ENCODE peak calls at places on chromosomes 6 and 20, in five cellular contexts. P is brain microvascular endothelial cell, L is psoas muscle, X is pancreas, T is AG04450. U is an unnamed sample.

GRCh38 chr6:145688493-145688905 is 46.8 kb downstream of the EPM2A start:
- DNase-seq in X (no peak), P (no peak), L (no peak), T (peak; percentile 38), U (no peak)

GRCh38 chr6:124679392-124679791 is 282.8 kb upstream of the RNF217 start:
- DNase-seq in X (no peak), T (no peak), P (no peak), L (no peak), U (no peak)

GRCh38 chr6:1231941-1232340 is 80.0 kb upstream of the FOXQ1 start:
- DNase-seq in P (no peak), T (no peak), L (no peak), X (no peak), U (no peak)

GRCh38 chr6:119575721-119576120 is 226.2 kb upstream of the MAN1A1 start:
- DNase-seq in L (no peak), P (peak; percentile 16), T (no peak), X (no peak), U (no peak)

GRCh38 chr20:53950031-53950430 is 120.4 kb downstream of the BCAS1 start:
- DNase-seq in T (no peak), P (no peak), L (no peak), X (no peak), U (no peak)

GRCh38 chr20:36391456-36391855 is 85.3 kb downstream of the DLGAP4 start:
- DNase-seq in P (peak; percentile 18), X (no peak), L (no peak), T (no peak), U (no peak)

GRCh38 chr20:31870703-31871601 is 518 bp downstream of the TTLL9 start:
- DNase-seq in L (no peak), X (no peak), T (no peak), P (no peak), U (peak; percentile 11)

GRCh38 chr6:135094403-135094821 is 39.8 kb upstream of the HBS1L start:
- DNase-seq in P (no peak), T (no peak), L (no peak), X (no peak), U (no peak)

GRCh38 chr6:170424634-170425126 is 118.1 kb downstream of the FAM120B start:
- DNase-seq in T (no peak), L (no peak), P (no peak), X (no peak), U (no peak)

GRCh38 chr20:48583171-48583570 is 244.6 kb downstream of the PREX1 start:
- DNase-seq in X (no peak), L (no peak), T (no peak), P (no peak), U (no peak)

GRCh38 chr6:16969699-16970695 is 131.9 kb upstream of the STMND1 start:
- DNase-seq in P (no peak), T (no peak), L (no peak), X (no peak), U (no peak)

GRCh38 chr6:133799043-133799442 is 89.9 kb upstream of the TCF21 start:
- DNase-seq in X (no peak), P (no peak), L (no peak), T (no peak), U (no peak)

GRCh38 chr6:168133186-168133585 is 54.2 kb upstream of the FRMD1 start:
- DNase-seq in P (peak; percentile 71), T (no peak), L (peak; percentile 50), X (no peak), U (no peak)

GRCh38 chr6:142913511-142914047 is 31.4 kb downstream of the HIVEP2 start:
- DNase-seq in X (no peak), T (no peak), P (no peak), L (no peak), U (no peak)

GRCh38 chr6:148795563-148795962 is 48.7 kb downstream of the UST start:
- DNase-seq in T (no peak), P (no peak), X (no peak), L (no peak), U (no peak)

GRCh38 chr20:3788685-3789155 is 2.2 kb upstream of the CENPB start:
- DNase-seq in T (no peak), P (no peak), X (no peak), L (no peak), U (no peak)

GRCh38 chr6:12580296-12580695 is 136.3 kb upstream of the PHACTR1 start:
- DNase-seq in P (no peak), X (no peak), L (no peak), T (no peak), U (no peak)

GRCh38 chr6:100482698-100483097 is 18.0 kb upstream of the SIM1 start:
- DNase-seq in X (no peak), P (no peak), T (no peak), L (no peak), U (no peak)

GRCh38 chr6:144063246-144063743 is 32.1 kb downstream of the SF3B5 start:
- DNase-seq in P (no peak), T (no peak), X (peak; percentile 20), L (no peak), U (no peak)

GRCh38 chr6:26249959-26250805 is 114.8 kb upstream of the BTN3A2 start:
- DNase-seq in L (no peak), X (peak; percentile 26), P (peak; percentile 64), T (no peak), U (peak; percentile 63)

GRCh38 chr20:24045621-24046020 is 57.0 kb upstream of the GGTLC1 start:
- DNase-seq in T (no peak), P (no peak), L (no peak), X (no peak), U (no peak)

GRCh38 chr20:2871555-2872303 is 1.6 kb upstream of the PTPRA start:
- DNase-seq in X (no peak), T (no peak), P (no peak), L (no peak), U (no peak)

GRCh38 chr6:89034586-89035251 is 45.8 kb upstream of the PNRC1 start:
- DNase-seq in X (no peak), T (no peak), L (no peak), P (no peak), U (no peak)

GRCh38 chr6:39891976-39892375 is 42.3 kb downstream of the MOCS1 start:
- DNase-seq in P (no peak), L (no peak), T (no peak), X (no peak), U (no peak)

GRCh38 chr6:39889229-39889628 is 45.0 kb downstream of the MOCS1 start:
- DNase-seq in P (no peak), L (no peak), T (no peak), X (no peak), U (no peak)

GRCh38 chr6:39891353-39891752 is 42.9 kb downstream of the MOCS1 start:
- DNase-seq in T (no peak), P (no peak), L (no peak), X (no peak), U (no peak)

GRCh38 chr6:39893286-39893685 is 41.0 kb downstream of the MOCS1 start:
- DNase-seq in X (no peak), P (no peak), T (no peak), L (no peak), U (no peak)

DNA sequence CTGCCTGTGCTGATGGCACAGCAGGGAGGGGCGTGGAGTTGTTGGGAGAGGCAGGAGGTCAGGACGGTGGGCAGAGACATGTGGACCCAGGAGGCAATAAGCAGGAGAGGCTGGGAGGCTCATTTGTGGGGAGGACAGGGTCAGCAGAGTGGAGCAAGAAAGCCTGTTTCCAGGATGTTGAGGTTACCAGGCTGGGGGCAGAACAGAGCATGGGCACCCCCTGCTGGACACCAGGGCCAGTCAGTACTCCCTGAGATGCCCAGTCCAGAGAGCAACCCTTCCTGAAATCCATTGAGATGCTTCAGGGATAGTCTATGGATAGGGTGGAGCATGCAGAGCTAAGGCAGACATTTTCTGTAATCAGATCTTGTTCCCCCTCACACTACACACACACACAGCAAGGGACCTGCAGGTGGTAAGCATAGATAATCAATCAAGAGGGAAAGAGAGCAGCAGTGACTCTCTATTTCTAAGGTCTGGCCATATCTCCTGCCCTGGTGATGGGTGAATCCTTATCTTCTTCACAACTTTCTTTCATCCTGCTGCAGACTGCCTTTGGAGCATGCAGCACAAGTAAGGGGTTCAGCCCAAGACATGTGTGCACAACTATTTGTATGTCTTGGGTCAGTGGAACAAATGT is 41.7 kb downstream of the MOCS1 start:
- DNase-seq in X (peak; percentile 66), T (peak; percentile 36), L (peak; percentile 67), P (peak; percentile 74), U (peak; percentile 73)
- TF ChIP-seq CTCF in X (peak; percentile 66), T (peak; percentile 93), L (peak; percentile 71), P (peak; percentile 94), U (peak; percentile 63)

GRCh38 chr6:77467038-77467437 is 3.7 kb upstream of the HTR1B start:
- DNase-seq in T (no peak), P (no peak), X (no peak), L (no peak), U (peak; percentile 15)

GRCh38 chr6:77463881-77464867 is 883 bp upstream of the HTR1B start:
- DNase-seq in X (no peak), T (no peak), L (peak; percentile 6), P (no peak), U (peak; percentile 75)

GRCh38 chr6:77466055-77467028 is 3.1 kb upstream of the HTR1B start:
- DNase-seq in X (peak; percentile 61), P (peak; percentile 81), T (peak; percentile 51), L (peak; percentile 13), U (peak; percentile 78)

GRCh38 chr6:77470983-77471382 is 7.7 kb upstream of the HTR1B start:
- DNase-seq in L (no peak), P (peak; percentile 73), X (no peak), T (no peak), U (no peak)

DNA sequence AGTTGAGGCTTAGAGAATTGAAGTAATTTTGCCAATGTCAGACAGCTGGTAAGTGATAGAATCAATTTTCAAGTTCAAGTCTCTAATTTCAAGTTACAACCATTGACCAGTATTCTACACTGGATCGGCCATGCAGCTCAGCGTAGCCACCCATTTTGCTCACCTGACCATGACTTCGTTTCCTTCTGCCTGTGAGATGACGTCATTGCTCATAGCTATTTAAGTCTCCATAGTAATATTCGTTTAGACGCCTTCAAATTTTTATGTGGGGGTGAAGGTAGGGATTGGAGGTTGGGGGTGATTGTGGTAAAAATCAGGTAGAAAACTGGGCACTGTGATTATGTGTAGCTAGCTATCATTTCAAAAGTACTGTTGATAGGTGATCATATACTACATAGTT is 5.6 kb upstream of the HTR1B start:
- DNase-seq in T (no peak), L (no peak), X (no peak), P (no peak), U (no peak)
- TF ChIP-seq CTCF in T (no peak), L (no peak), X (no peak), P (no peak), U (no peak)

GRCh38 chr20:34709836-34710567 is 5.9 kb downstream of the TP53INP2 start:
- DNase-seq in T (no peak), X (peak; percentile 77), L (peak; percentile 84), P (peak; percentile 45), U (peak; percentile 58)
- TF ChIP-seq CTCF in T (peak; percentile 36), X (no peak), L (no peak), P (peak; percentile 40), U (no peak)

GRCh38 chr6:139881251-139881650 is 506.8 kb upstream of the CITED2 start:
- DNase-seq in T (no peak), L (no peak), P (no peak), X (no peak), U (peak; percentile 50)

GRCh38 chr6:139882977-139883728 is 508.7 kb upstream of the CITED2 start:
- DNase-seq in X (no peak), L (no peak), P (peak; percentile 38), T (no peak), U (no peak)

GRCh38 chr6:139882234-139882633 is 507.8 kb upstream of the CITED2 start:
- DNase-seq in L (no peak), X (no peak), P (peak; percentile 63), T (no peak), U (peak; percentile 27)

GRCh38 chr6:139879823-139880356 is 505.4 kb upstream of the CITED2 start:
- DNase-seq in L (no peak), T (no peak), X (no peak), P (no peak), U (no peak)

GRCh38 chr6:139881728-139882211 is 507.3 kb upstream of the CITED2 start:
- DNase-seq in L (no peak), P (peak; percentile 43), T (no peak), X (no peak), U (peak; percentile 23)
- TF ChIP-seq CTCF in L (peak; percentile 64), P (peak; percentile 68), T (peak; percentile 50), X (peak; percentile 47), U (peak; percentile 85)

U was measured in glutamatergic neuron.